ENCODE peak calls at places on chromosomes 2 and 18, in six cellular contexts. H is OCI-LY7, R is A549, Z is breast epithelium, N is transverse colon, C is tibial artery. Y is an unnamed sample.

GRCh38 chr2:24872344-24873115 is 47.5 kb downstream of the ADCY3 start:
- DNase-seq in H (no peak), R (no peak), Z (peak; percentile 40), N (no peak), C (no peak), Y (no peak)

GRCh38 chr2:113910110-113910717 is 20.3 kb downstream of the ACTR3 start:
- DNase-seq in H (no peak), R (no peak), Z (no peak), N (no peak), C (no peak), Y (no peak)

GRCh38 chr2:35099345-35099744 is 1256.2 kb upstream of the CRIM1 start:
- DNase-seq in H (no peak), R (no peak), Z (no peak), N (no peak), C (no peak), Y (no peak)

GRCh38 chr2:182259629-182260150 is 167.1 kb downstream of the PDE1A start:
- DNase-seq in H (no peak), R (no peak), Z (no peak), N (no peak), C (no peak), Y (no peak)

GRCh38 chr2:207180741-207181140 is 15.0 kb upstream of the KLF7 start:
- DNase-seq in H (no peak), R (no peak), Z (no peak), N (no peak), C (no peak), Y (no peak)

GRCh38 chr2:69797836-69798465 is 31.5 kb upstream of the GMCL1 start:
- DNase-seq in H (no peak), R (no peak), Z (no peak), N (no peak), C (no peak), Y (no peak)

GRCh38 chr2:65054749-65055426 is 1.3 kb upstream of the CEP68 start:
- DNase-seq in H (no peak), R (no peak), Z (no peak), N (no peak), C (no peak), Y (no peak)

GRCh38 chr2:207311316-207312005 is 145.7 kb upstream of the KLF7 start:
- DNase-seq in H (no peak), R (peak; percentile 11), Z (no peak), N (peak; percentile 23), C (peak; percentile 67), Y (no peak)

GRCh38 chr2:65326276-65326675 is 98.6 kb downstream of the ACTR2 start:
- DNase-seq in H (no peak), R (no peak), Z (peak; percentile 70), N (no peak), C (no peak), Y (no peak)

GRCh38 chr2:96879545-96880040 is 9.7 kb upstream of the SEMA4C start:
- DNase-seq in H (no peak), R (no peak), Z (no peak), N (no peak), C (no peak), Y (peak; percentile 46)

GRCh38 chr2:196449083-196449482 is 190.4 kb upstream of the CCDC150 start:
- DNase-seq in H (no peak), R (no peak), Z (no peak), N (no peak), C (no peak), Y (no peak)

GRCh38 chr18:48230459-48231113 is 178.6 kb downstream of the ZBTB7C start:
- DNase-seq in H (peak; percentile 14), R (peak; percentile 76), Z (peak; percentile 63), N (peak; percentile 75), C (no peak), Y (peak; percentile 87)

GRCh38 chr2:20561703-20562454 is 89.0 kb downstream of the HS1BP3 start:
- DNase-seq in H (no peak), R (no peak), Z (no peak), N (no peak), C (no peak), Y (no peak)

GRCh38 chr2:133602538-133602937 is 34.3 kb upstream of the NCKAP5 start:
- DNase-seq in H (no peak), R (no peak), Z (no peak), N (no peak), C (no peak), Y (peak; percentile 51)

GRCh38 chr2:165941827-165942226 is 11.7 kb downstream of the TTC21B start:
- DNase-seq in H (no peak), R (no peak), Z (no peak), N (no peak), C (no peak), Y (no peak)

GRCh38 chr2:143071185-143071876 is 57.9 kb upstream of the ARHGAP15 start:
- DNase-seq in H (no peak), R (no peak), Z (no peak), N (no peak), C (no peak), Y (no peak)

GRCh38 chr18:27964811-27965210 is 212.1 kb downstream of the CDH2 start:
- DNase-seq in H (no peak), R (no peak), Z (no peak), N (no peak), C (no peak), Y (no peak)

GRCh38 chr2:203951366-203951902 is 14.9 kb downstream of the ICOS start:
- DNase-seq in H (peak; percentile 7), R (no peak), Z (no peak), N (no peak), C (no peak), Y (no peak)

GRCh38 chr18:56984731-56985130 is 162.2 kb upstream of the BOD1L2 start:
- DNase-seq in H (no peak), R (no peak), Z (no peak), N (no peak), C (no peak), Y (no peak)

GRCh38 chr18:72986103-72986502 is 118.3 kb upstream of the NETO1 start:
- DNase-seq in H (no peak), R (no peak), Z (no peak), N (no peak), C (no peak), Y (no peak)

GRCh38 chr2:45874324-45874723 is 222.8 kb downstream of the PRKCE start:
- DNase-seq in H (no peak), R (no peak), Z (no peak), N (peak; percentile 36), C (peak; percentile 92), Y (peak; percentile 82)

GRCh38 chr2:73927344-73927743 is 664 bp downstream of the DGUOK start:
- DNase-seq in H (no peak), R (no peak), Z (no peak), N (no peak), C (no peak), Y (no peak)

GRCh38 chr18:62634471-62634870 is 80.9 kb upstream of the PHLPP1 start:
- DNase-seq in H (no peak), R (no peak), Z (no peak), N (no peak), C (no peak), Y (no peak)

GRCh38 chr2:149645391-149645790 is 57.8 kb upstream of the MMADHC start:
- DNase-seq in H (no peak), R (no peak), Z (no peak), N (no peak), C (no peak), Y (no peak)

DNA sequence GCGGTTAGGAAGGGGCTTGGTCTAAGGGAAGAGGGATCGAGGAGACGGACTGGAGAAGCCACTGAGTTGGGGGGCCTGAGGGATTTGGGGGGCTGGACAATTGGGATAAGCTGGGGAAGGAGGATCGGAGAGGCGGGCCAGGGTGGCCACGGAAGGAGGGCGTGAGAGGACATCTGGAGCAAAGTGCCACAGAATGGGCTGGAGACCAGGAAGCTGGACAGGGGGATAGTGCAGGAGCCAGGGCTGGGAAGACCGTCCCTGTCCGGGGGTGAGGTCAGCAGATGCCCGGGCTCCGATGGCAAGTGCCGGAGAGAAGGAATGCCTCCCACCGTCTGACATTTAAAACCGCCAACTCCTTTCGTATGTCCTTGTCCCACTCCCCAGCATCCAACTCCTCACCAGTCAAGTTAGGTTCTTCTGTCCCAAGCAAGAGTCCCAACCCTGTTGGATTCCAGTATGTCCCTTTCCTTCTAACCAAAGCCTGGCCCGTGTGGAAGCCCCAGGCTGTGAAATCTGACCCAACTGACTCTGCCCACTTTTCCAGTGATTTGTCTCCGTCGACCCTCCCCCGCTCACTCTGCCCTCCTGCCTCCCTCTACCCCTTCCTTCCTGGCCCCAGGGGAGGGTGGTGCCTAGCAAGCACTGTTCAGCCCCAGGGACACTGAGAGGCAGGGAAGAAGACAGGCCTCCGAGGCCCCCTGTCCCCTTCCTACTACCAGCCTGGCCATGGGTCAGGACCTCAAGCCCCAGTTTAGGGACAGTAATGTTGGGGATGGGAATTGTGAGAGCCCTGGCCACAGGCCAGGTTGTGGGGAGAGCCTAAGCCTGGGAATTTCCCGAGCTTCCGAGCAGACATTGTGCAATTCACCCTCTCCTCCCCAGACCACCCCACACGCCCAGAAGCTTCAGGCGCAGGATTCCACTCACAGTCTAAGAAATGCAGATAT is 31.5 kb upstream of the TMBIM1 start:
- DNase-seq in H (no peak), R (peak; percentile 13), Z (no peak), N (peak; percentile 30), C (no peak), Y (peak; percentile 76)
- H3K27ac ChIP-seq in H (peak overlapping the region; percentile 59), R (peak overlapping the region; percentile 93), Z (peak overlapping the region; percentile 87), N (peak overlapping the region; percentile 83), C (peak overlapping the region; percentile 60), Y (peak overlapping the region; percentile 34)

GRCh38 chr2:10454505-10454904 is 6.4 kb upstream of the ODC1 start:
- DNase-seq in H (no peak), R (no peak), Z (no peak), N (no peak), C (peak; percentile 87), Y (no peak)
- H3K4me3 ChIP-seq in H (no peak overlapping the region), R (no peak overlapping the region), Z (no peak overlapping the region), N (no peak overlapping the region), C (no peak overlapping the region), Y (no peak overlapping the region)

DNA sequence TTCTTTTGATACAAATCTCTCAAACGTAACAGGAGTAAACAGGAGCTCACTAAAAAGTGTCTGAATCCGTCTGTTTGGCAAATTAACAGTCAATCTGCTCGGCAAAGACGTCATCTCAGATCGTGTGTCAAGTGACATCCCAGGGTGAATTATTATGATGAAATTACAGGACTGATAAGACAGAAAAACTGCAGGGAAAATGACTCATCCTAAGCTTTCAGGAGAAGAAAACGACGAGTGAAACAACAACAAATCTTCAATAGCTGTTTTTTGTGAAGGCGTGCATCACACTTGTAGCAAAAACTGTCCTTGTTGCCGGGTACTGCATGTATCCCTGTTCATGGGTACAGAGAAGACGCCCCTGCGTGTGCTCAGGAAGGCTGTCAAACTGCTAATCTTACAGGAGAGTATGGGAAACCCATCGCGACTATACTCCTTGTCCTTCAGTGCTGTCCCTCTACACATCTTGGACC is 24.9 kb downstream of the EPB41L3 start:
- DNase-seq in H (no peak), R (no peak), Z (no peak), N (no peak), C (no peak), Y (no peak)
- H3K4me1 ChIP-seq in H (no peaks in the 10 kb centered on the region), R (no peaks in the 10 kb centered on the region), Z (no peaks in the 10 kb centered on the region), N (peaks cover 5% of the 10 kb centered on the region), C (no peaks in the 10 kb centered on the region), Y (peaks cover 3% of the 10 kb centered on the region)

GRCh38 chr2:218754201-218754600 is 27.7 kb upstream of the CYP27A1 start:
- DNase-seq in H (no peak), R (no peak), Z (peak; percentile 62), N (no peak), C (no peak), Y (no peak)
- H3K27ac ChIP-seq in H (no peak overlapping the region), R (no peak overlapping the region), Z (no peak overlapping the region), N (no peak overlapping the region), C (no peak overlapping the region), Y (no peak overlapping the region)